ENCODE peak calls at places on chromosomes 16 and 17, in six cellular contexts. C, Y, H, O, P and Q are unnamed samples.

GRCh38 chr17:79630821-79631639 is 20.2 kb upstream of the RBFOX3 start:
- DNase-seq in O (no peak), C (no peak), Y (no peak), P (no peak), H (no peak), Q (no peak)

GRCh38 chr17:41695954-41696720 is 7.5 kb downstream of the EIF1 start:
- DNase-seq in Y (peak), O (no peak), H (peak), P (no peak), C (peak), Q (peak)

GRCh38 chr16:54239441-54239840 is 47.1 kb downstream of the IRX3 start:
- DNase-seq in H (no peak), P (no peak), O (no peak), C (no peak), Y (no peak), Q (peak)

GRCh38 chr16:20774703-20775362 is 11.0 kb downstream of the ACSM3 start:
- DNase-seq in H (peak), Y (peak), P (peak), C (peak), O (peak), Q (peak)

GRCh38 chr17:39648876-39649430 is 12.0 kb downstream of the STARD3 start:
- DNase-seq in Y (no peak), O (no peak), H (no peak), P (no peak), C (no peak), Q (no peak)

GRCh38 chr16:27690604-27691003 is 140.7 kb downstream of the KATNIP start:
- DNase-seq in Y (no peak), H (peak), O (no peak), C (peak), P (no peak), Q (peak)

GRCh38 chr16:31215287-31216115 is 1.4 kb downstream of the PYDC1 start:
- DNase-seq in C (peak), H (peak), P (peak), Y (no peak), O (no peak), Q (no peak)

GRCh38 chr17:48453447-48453846 is 23.4 kb upstream of the SKAP1 start:
- DNase-seq in H (no peak), P (no peak), C (no peak), O (no peak), Y (no peak), Q (no peak)

GRCh38 chr16:69182730-69183416 is 4.1 kb upstream of the SNTB2 start:
- DNase-seq in P (no peak), O (no peak), Y (no peak), H (no peak), C (no peak), Q (no peak)

GRCh38 chr17:42274812-42275526 is 1.2 kb downstream of the STAT5B start:
- DNase-seq in C (no peak), Y (no peak), O (no peak), P (no peak), H (no peak), Q (no peak)

GRCh38 chr16:85564277-85565051 is 48.7 kb upstream of the GSE1 start:
- DNase-seq in P (no peak), Y (no peak), H (no peak), O (no peak), C (no peak), Q (no peak)

GRCh38 chr16:85284138-85284897 is 172.0 kb upstream of the CIBAR2 start:
- DNase-seq in O (no peak), Y (no peak), P (no peak), C (no peak), H (peak), Q (peak)

GRCh38 chr16:50584033-50584722 is 36.0 kb downstream of the NKD1 start:
- DNase-seq in H (no peak), O (no peak), C (no peak), P (no peak), Y (no peak), Q (no peak)

GRCh38 chr17:21262259-21262993 is 9.2 kb upstream of the NATD1 start:
- DNase-seq in Y (no peak), H (no peak), C (no peak), O (no peak), P (no peak), Q (no peak)

GRCh38 chr17:42675348-42675983 is 1.3 kb downstream of the PLEKHH3 start:
- DNase-seq in H (no peak), O (no peak), P (no peak), C (no peak), Y (no peak), Q (no peak)

GRCh38 chr17:57480438-57481196 is 224.3 kb downstream of the MSI2 start:
- DNase-seq in H (no peak), C (peak), O (no peak), Y (no peak), P (no peak), Q (no peak)

GRCh38 chr17:70804161-70804560 is 634.8 kb downstream of the KCNJ2 start:
- DNase-seq in P (no peak), O (no peak), Y (no peak), H (no peak), C (no peak), Q (no peak)

GRCh38 chr16:53212899-53213235 is 158.1 kb downstream of the CHD9 start:
- DNase-seq in C (no peak), Y (no peak), O (no peak), P (no peak), H (no peak), Q (no peak)